ENCODE peak calls at places on chromosomes 11 and 22, in ten cellular contexts. One of them, this sample, is unnamed.

GRCh38 chr11:83862691-83863090 is 576.5 kb upstream of the CCDC90B start:
- DNase-seq in central memory CD4-positive, alpha-beta T cell: no peak
- DNase-seq in germinal center: no peak
- DNase-seq in NB4: no peak
- DNase-seq in GM23248: no peak
- DNase-seq in upper lobe of left lung: no peak
- DNase-seq in nephron progenitor cell: no peak
- DNase-seq in immature natural killer cell: no peak
- DNase-seq in nucleus accumbens: no peak
- DNase-seq in kidney tubule cell: no peak
- DNase-seq in this sample: no peak

GRCh38 chr22:44710474-44711235 is 8.7 kb downstream of the PRR5 start:
- DNase-seq in nucleus accumbens: no peak
- DNase-seq in upper lobe of left lung: peak; percentile 64
- DNase-seq in germinal center: peak; percentile 63
- DNase-seq in kidney tubule cell: no peak
- DNase-seq in nephron progenitor cell: no peak
- DNase-seq in immature natural killer cell: peak; percentile 76
- DNase-seq in central memory CD4-positive, alpha-beta T cell: peak; percentile 21
- DNase-seq in NB4: no peak
- DNase-seq in GM23248: no peak
- DNase-seq in this sample: no peak

GRCh38 chr11:134046681-134047449 is 22.0 kb upstream of the JAM3 start:
- DNase-seq in immature natural killer cell: no peak
- DNase-seq in nephron progenitor cell: no peak
- DNase-seq in GM23248: no peak
- DNase-seq in NB4: no peak
- DNase-seq in upper lobe of left lung: no peak
- DNase-seq in central memory CD4-positive, alpha-beta T cell: no peak
- DNase-seq in nucleus accumbens: no peak
- DNase-seq in kidney tubule cell: no peak
- DNase-seq in germinal center: no peak
- DNase-seq in this sample: no peak

GRCh38 chr22:37985050-37985585 is 763 bp upstream of the SOX10 start:
- DNase-seq in kidney tubule cell: no peak
- DNase-seq in germinal center: no peak
- DNase-seq in nephron progenitor cell: no peak
- DNase-seq in central memory CD4-positive, alpha-beta T cell: no peak
- DNase-seq in NB4: no peak
- DNase-seq in immature natural killer cell: no peak
- DNase-seq in nucleus accumbens: no peak
- DNase-seq in upper lobe of left lung: no peak
- DNase-seq in GM23248: no peak
- DNase-seq in this sample: no peak

GRCh38 chr11:76839326-76839725 is 21.4 kb upstream of the ACER3 start:
- DNase-seq in immature natural killer cell: no peak
- DNase-seq in central memory CD4-positive, alpha-beta T cell: no peak
- DNase-seq in nucleus accumbens: no peak
- DNase-seq in NB4: peak; percentile 24
- DNase-seq in kidney tubule cell: peak; percentile 47
- DNase-seq in upper lobe of left lung: no peak
- DNase-seq in germinal center: no peak
- DNase-seq in GM23248: no peak
- DNase-seq in nephron progenitor cell: no peak
- DNase-seq in this sample: no peak

GRCh38 chr11:66595245-66595904 is 2.4 kb downstream of the CCS start:
- DNase-seq in central memory CD4-positive, alpha-beta T cell: no peak
- DNase-seq in nephron progenitor cell: no peak
- DNase-seq in upper lobe of left lung: no peak
- DNase-seq in NB4: peak; percentile 85
- DNase-seq in GM23248: peak; percentile 58
- DNase-seq in kidney tubule cell: no peak
- DNase-seq in germinal center: no peak
- DNase-seq in immature natural killer cell: peak; percentile 13
- DNase-seq in nucleus accumbens: no peak
- DNase-seq in this sample: no peak

GRCh38 chr11:61974766-61975631 is 7.6 kb upstream of the FTH1 start:
- DNase-seq in central memory CD4-positive, alpha-beta T cell: no peak
- DNase-seq in upper lobe of left lung: no peak
- DNase-seq in germinal center: no peak
- DNase-seq in nucleus accumbens: no peak
- DNase-seq in NB4: no peak
- DNase-seq in GM23248: no peak
- DNase-seq in immature natural killer cell: no peak
- DNase-seq in kidney tubule cell: no peak
- DNase-seq in nephron progenitor cell: no peak
- DNase-seq in this sample: no peak

GRCh38 chr22:49365191-49365837 is 462.4 kb downstream of the BRD1 start:
- DNase-seq in immature natural killer cell: no peak
- DNase-seq in GM23248: no peak
- DNase-seq in upper lobe of left lung: no peak
- DNase-seq in nephron progenitor cell: no peak
- DNase-seq in NB4: no peak
- DNase-seq in nucleus accumbens: no peak
- DNase-seq in central memory CD4-positive, alpha-beta T cell: no peak
- DNase-seq in kidney tubule cell: no peak
- DNase-seq in germinal center: no peak
- DNase-seq in this sample: no peak

GRCh38 chr22:44385781-44386180 is 73.0 kb upstream of the SHISAL1 start:
- DNase-seq in nucleus accumbens: no peak
- DNase-seq in immature natural killer cell: no peak
- DNase-seq in NB4: no peak
- DNase-seq in central memory CD4-positive, alpha-beta T cell: no peak
- DNase-seq in GM23248: no peak
- DNase-seq in kidney tubule cell: no peak
- DNase-seq in germinal center: no peak
- DNase-seq in upper lobe of left lung: peak; percentile 47
- DNase-seq in nephron progenitor cell: no peak
- DNase-seq in this sample: no peak

GRCh38 chr11:122069946-122070345 is 46.1 kb downstream of the BLID start:
- DNase-seq in nephron progenitor cell: peak; percentile 76
- DNase-seq in nucleus accumbens: no peak
- DNase-seq in NB4: peak; percentile 7
- DNase-seq in germinal center: no peak
- DNase-seq in immature natural killer cell: no peak
- DNase-seq in GM23248: peak; percentile 89
- DNase-seq in kidney tubule cell: peak; percentile 84
- DNase-seq in central memory CD4-positive, alpha-beta T cell: no peak
- DNase-seq in upper lobe of left lung: no peak
- DNase-seq in this sample: peak; percentile 40

GRCh38 chr22:48761546-48761945 is 1066.1 kb downstream of the BRD1 start:
- DNase-seq in NB4: no peak
- DNase-seq in nephron progenitor cell: no peak
- DNase-seq in nucleus accumbens: no peak
- DNase-seq in germinal center: no peak
- DNase-seq in kidney tubule cell: no peak
- DNase-seq in GM23248: no peak
- DNase-seq in upper lobe of left lung: no peak
- DNase-seq in central memory CD4-positive, alpha-beta T cell: no peak
- DNase-seq in immature natural killer cell: no peak
- DNase-seq in this sample: peak; percentile 10

GRCh38 chr11:68314886-68315580 is 2.6 kb downstream of the LRP5 start:
- DNase-seq in germinal center: no peak
- DNase-seq in GM23248: no peak
- DNase-seq in immature natural killer cell: no peak
- DNase-seq in nephron progenitor cell: no peak
- DNase-seq in NB4: no peak
- DNase-seq in central memory CD4-positive, alpha-beta T cell: no peak
- DNase-seq in nucleus accumbens: no peak
- DNase-seq in upper lobe of left lung: no peak
- DNase-seq in kidney tubule cell: peak; percentile 85
- DNase-seq in this sample: no peak

GRCh38 chr11:47466201-47466600 is 17.3 kb upstream of the RAPSN start:
- DNase-seq in germinal center: no peak
- DNase-seq in nucleus accumbens: no peak
- DNase-seq in kidney tubule cell: no peak
- DNase-seq in upper lobe of left lung: no peak
- DNase-seq in nephron progenitor cell: no peak
- DNase-seq in central memory CD4-positive, alpha-beta T cell: no peak
- DNase-seq in GM23248: peak; percentile 82
- DNase-seq in NB4: no peak
- DNase-seq in immature natural killer cell: no peak
- DNase-seq in this sample: no peak

GRCh38 chr11:111762981-111763643 is 3.1 kb downstream of the PPP2R1B start:
- DNase-seq in germinal center: no peak
- DNase-seq in nucleus accumbens: no peak
- DNase-seq in GM23248: peak; percentile 39
- DNase-seq in upper lobe of left lung: no peak
- DNase-seq in nephron progenitor cell: no peak
- DNase-seq in central memory CD4-positive, alpha-beta T cell: no peak
- DNase-seq in immature natural killer cell: no peak
- DNase-seq in NB4: no peak
- DNase-seq in kidney tubule cell: no peak
- DNase-seq in this sample: no peak

This sample was measured in H9.